ENCODE peak calls at places on chromosomes 12 and 14, in five cellular contexts. H, T, G, D and M are unnamed samples.

GRCh38 chr12:58285551-58285950 is 344.2 kb downstream of the ATP23 start:
- DNase-seq in H (peak), T (no peak), G (no peak), D (peak), M (peak)

GRCh38 chr14:99889268-99889667 is 96.1 kb downstream of the EML1 start:
- DNase-seq in H (no peak), T (no peak), G (no peak), D (peak), M (peak)

GRCh38 chr12:119710941-119711551 is 43.1 kb downstream of the PRKAB1 start:
- DNase-seq in H (no peak), T (no peak), G (no peak), D (no peak), M (no peak)

GRCh38 chr14:76961631-76962302 is 66.7 kb downstream of the IRF2BPL start:
- DNase-seq in H (no peak), T (peak), G (peak), D (peak), M (peak)

GRCh38 chr12:127052491-127053232 is 1214.3 kb upstream of the TMEM132C start:
- DNase-seq in H (no peak), T (no peak), G (no peak), D (no peak), M (no peak)

GRCh38 chr12:49108958-49109404 is 1.7 kb downstream of the LMBR1L start:
- DNase-seq in H (no peak), T (no peak), G (peak), D (no peak), M (no peak)

GRCh38 chr12:109943811-109944210 is 43.7 kb downstream of the TCHP start:
- DNase-seq in H (no peak), T (no peak), G (no peak), D (no peak), M (no peak)

GRCh38 chr12:105330283-105330937 is at the start of gene C12orf75:
- DNase-seq in H (peak), T (no peak), G (peak), D (peak), M (peak)

GRCh38 chr12:132174015-132174660 is 29.9 kb downstream of the NOC4L start:
- DNase-seq in H (peak), T (no peak), G (no peak), D (no peak), M (no peak)

GRCh38 chr12:122860052-122860853 is 25.0 kb downstream of the HIP1R start:
- DNase-seq in H (peak), T (no peak), G (peak), D (peak), M (peak)